ENCODE peak calls at places on chromosome 10, in four cellular contexts. O is GM18507, H is retina, V is H7. W is an unnamed sample.

GRCh38 chr10:32229170-32229569 is 117.8 kb downstream of the EPC1 start:
- DNase-seq in H (no peak), O (no peak), V (no peak), W (no peak)

GRCh38 chr10:31299119-31299518 is 19.9 kb upstream of the ZEB1 start:
- DNase-seq in V (no peak), H (no peak), O (no peak), W (no peak)

GRCh38 chr10:4763960-4764428 is 62.0 kb upstream of the AKR1E2 start:
- DNase-seq in O (no peak), V (no peak), H (no peak), W (peak)

GRCh38 chr10:78301891-78302738 is 268.5 kb downstream of the RPS24 start:
- DNase-seq in V (peak), O (no peak), H (peak), W (no peak)

GRCh38 chr10:6748029-6748428 is 168.0 kb upstream of the PRKCQ start:
- DNase-seq in O (no peak), H (no peak), V (no peak), W (no peak)

GRCh38 chr10:51224610-51225230 is 150.4 kb downstream of the PRKG1 start:
- DNase-seq in V (no peak), O (no peak), H (no peak), W (peak)

GRCh38 chr10:29689001-29689400 is 54.2 kb upstream of the SVIL start:
- DNase-seq in V (no peak), H (no peak), O (no peak), W (peak)

GRCh38 chr10:30828680-30829079 is 199.1 kb upstream of the LYZL2 start:
- DNase-seq in V (no peak), H (no peak), O (no peak), W (no peak)

GRCh38 chr10:79104264-79104954 is 35.6 kb downstream of the ZMIZ1 start:
- DNase-seq in V (no peak), H (no peak), O (no peak), W (peak)

GRCh38 chr10:78807504-78808202 is 261.1 kb upstream of the ZMIZ1 start:
- DNase-seq in V (no peak), H (peak), O (no peak), W (no peak)

GRCh38 chr10:131514454-131514853 is 202.9 kb upstream of the TCERG1L start:
- DNase-seq in V (peak), H (peak), O (no peak), W (no peak)

GRCh38 chr10:89523274-89523673 is 12.1 kb downstream of the SLC16A12 start:
- DNase-seq in O (no peak), V (no peak), H (no peak), W (no peak)

GRCh38 chr10:15373199-15373598 is 2.1 kb upstream of the FAM171A1 start:
- DNase-seq in O (no peak), V (no peak), H (no peak), W (no peak)

GRCh38 chr10:122267849-122268737 is 3.0 kb upstream of the BTBD16 start:
- DNase-seq in V (peak), H (peak), O (peak), W (peak)

GRCh38 chr10:93067443-93068365 is 6.0 kb upstream of the CYP26A1 start:
- DNase-seq in H (no peak), V (peak), O (no peak), W (no peak)